ENCODE peak calls at places on chromosomes 5 and 9, in five cellular contexts. T, A, S, X and W are unnamed samples.

GRCh38 chr5:81856948-81857928 is 106.3 kb upstream of the SSBP2 start:
- DNase-seq in T (peak), S (no peak), X (no peak), A (peak), W (no peak)

GRCh38 chr5:158121678-158122077 is 262.7 kb upstream of the CLINT1 start:
- DNase-seq in X (no peak), A (no peak), S (no peak), T (no peak), W (no peak)

GRCh38 chr5:166625210-166625865 is 1666.1 kb upstream of the WWC1 start:
- DNase-seq in A (no peak), S (no peak), T (no peak), X (no peak), W (no peak)

GRCh38 chr5:99724732-99725131 is 795.9 kb upstream of the CHD1 start:
- DNase-seq in X (no peak), A (no peak), S (no peak), T (no peak), W (no peak)

GRCh38 chr9:79263666-79264460 is 307.9 kb upstream of the TLE4 start:
- DNase-seq in X (no peak), T (no peak), S (no peak), A (no peak), W (no peak)

GRCh38 chr9:108048406-108049025 is 558.9 kb upstream of the KLF4 start:
- DNase-seq in A (no peak), X (no peak), T (no peak), S (no peak), W (no peak)

GRCh38 chr5:10652606-10653005 is 88.7 kb downstream of the ANKRD33B start:
- DNase-seq in X (no peak), A (no peak), S (no peak), T (peak), W (no peak)

GRCh38 chr9:88477300-88477751 is 57.7 kb upstream of the NXNL2 start:
- DNase-seq in T (no peak), X (no peak), A (no peak), S (no peak), W (no peak)

GRCh38 chr5:92309336-92309991 is 926.3 kb upstream of the ARRDC3 start:
- DNase-seq in T (no peak), X (no peak), A (no peak), S (peak), W (no peak)

GRCh38 chr9:76321185-76321828 is 72.9 kb downstream of the RFK start:
- DNase-seq in S (peak), A (no peak), X (no peak), T (no peak), W (no peak)

GRCh38 chr5:42656661-42657035 is 100.0 kb upstream of the CCDC152 start:
- DNase-seq in S (no peak), X (no peak), T (no peak), A (no peak), W (no peak)

GRCh38 chr5:97134634-97135033 is 7.8 kb downstream of the LIX1 start:
- DNase-seq in S (no peak), A (peak), X (peak), T (no peak), W (no peak)

GRCh38 chr5:68528877-68529276 is 313.3 kb downstream of the PIK3R1 start:
- DNase-seq in A (no peak), T (no peak), S (no peak), X (no peak), W (no peak)
- H3K27ac ChIP-seq in A (no peak), T (peak), S (no peak), X (no peak), W (no peak)

GRCh38 chr5:60338846-60339245 is 361.1 kb downstream of the DEPDC1B start:
- DNase-seq in A (no peak), S (no peak), X (no peak), T (no peak), W (no peak)

GRCh38 chr5:60340965-60341471 is 358.9 kb downstream of the DEPDC1B start:
- DNase-seq in T (no peak), X (no peak), A (no peak), S (no peak), W (no peak)

GRCh38 chr5:60339691-60340191 is 360.2 kb downstream of the DEPDC1B start:
- DNase-seq in X (no peak), T (no peak), S (no peak), A (no peak), W (no peak)

GRCh38 chr5:60343102-60343501 is 356.9 kb downstream of the DEPDC1B start:
- DNase-seq in S (no peak), A (no peak), T (no peak), X (no peak), W (no peak)

GRCh38 chr5:60340326-60340725 is 359.6 kb downstream of the DEPDC1B start:
- DNase-seq in A (no peak), S (no peak), X (no peak), T (no peak), W (no peak)
- H3K27ac ChIP-seq in A (no peak), S (no peak), X (no peak), T (no peak), W (no peak)

GRCh38 chr5:80754900-80755299 is 100.1 kb upstream of the DHFR start:
- DNase-seq in S (no peak), X (peak), A (no peak), T (no peak), W (no peak)

GRCh38 chr5:80755634-80756033 is 100.9 kb upstream of the DHFR start:
- DNase-seq in S (no peak), T (no peak), A (no peak), X (no peak), W (no peak)

GRCh38 chr5:80753712-80754111 is 98.9 kb upstream of the DHFR start:
- DNase-seq in S (no peak), X (no peak), T (no peak), A (no peak), W (no peak)

GRCh38 chr5:80757290-80757689 is 102.5 kb upstream of the DHFR start:
- DNase-seq in S (no peak), X (no peak), T (no peak), A (no peak), W (no peak)

DNA sequence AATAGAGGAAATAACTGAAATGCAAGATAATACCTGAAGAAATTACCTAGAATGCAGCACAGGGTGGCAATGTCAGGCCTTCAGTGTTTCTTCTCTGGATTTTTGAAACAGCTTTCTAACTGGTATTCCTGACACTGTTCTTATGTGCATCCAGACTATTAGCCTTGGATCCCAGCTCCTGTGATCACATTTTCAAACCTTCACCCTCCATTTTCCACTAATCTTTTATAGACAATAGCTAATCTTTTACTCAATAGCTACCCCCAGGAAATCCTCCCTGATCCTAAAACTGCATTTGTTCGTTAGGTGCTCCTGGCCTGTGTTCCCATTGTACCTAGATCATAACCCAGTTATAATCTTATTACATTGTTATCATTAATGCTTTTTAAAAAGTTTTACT is 101.5 kb upstream of the DHFR start:
- DNase-seq in X (no peak), S (no peak), A (no peak), T (no peak), W (no peak)
- H3K27ac ChIP-seq in X (no peak), S (no peak), A (no peak), T (no peak), W (no peak)

DNA sequence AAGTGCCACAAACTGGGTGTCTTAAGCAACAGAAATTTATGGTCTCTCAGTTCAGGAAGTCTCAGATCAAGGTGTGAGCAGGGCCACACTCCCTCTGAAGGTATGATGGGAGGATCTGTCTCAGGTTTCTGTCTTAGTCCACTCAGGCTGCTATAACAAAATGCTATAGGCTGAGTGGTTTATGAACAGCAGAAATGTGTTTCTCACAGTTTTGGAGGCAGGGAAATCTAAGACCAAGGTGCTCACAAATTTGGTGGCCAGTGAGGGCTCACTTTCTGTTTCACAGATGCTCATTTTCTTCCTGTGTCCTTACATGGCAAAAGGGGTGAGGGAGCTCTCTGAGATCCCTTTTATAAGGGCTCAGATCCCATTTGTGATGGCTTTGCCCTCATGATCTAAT is 281.4 kb downstream of the CWC27 start:
- DNase-seq in A (no peak), T (no peak), S (no peak), X (no peak), W (no peak)
- H3K27ac ChIP-seq in A (no peak), T (no peak), S (no peak), X (no peak), W (no peak)

GRCh38 chr5:113058706-113059226 is 82.2 kb downstream of the DCP2 start:
- DNase-seq in S (no peak), X (no peak), T (no peak), A (no peak), W (no peak)

GRCh38 chr5:113054899-113055298 is 78.3 kb downstream of the DCP2 start:
- DNase-seq in X (no peak), S (no peak), T (no peak), A (peak), W (no peak)

GRCh38 chr5:113058269-113058668 is 81.7 kb downstream of the DCP2 start:
- DNase-seq in T (no peak), X (no peak), A (peak), S (no peak), W (no peak)

GRCh38 chr5:113057437-113058052 is 80.9 kb downstream of the DCP2 start:
- DNase-seq in A (peak), X (no peak), T (no peak), S (no peak), W (no peak)

DNA sequence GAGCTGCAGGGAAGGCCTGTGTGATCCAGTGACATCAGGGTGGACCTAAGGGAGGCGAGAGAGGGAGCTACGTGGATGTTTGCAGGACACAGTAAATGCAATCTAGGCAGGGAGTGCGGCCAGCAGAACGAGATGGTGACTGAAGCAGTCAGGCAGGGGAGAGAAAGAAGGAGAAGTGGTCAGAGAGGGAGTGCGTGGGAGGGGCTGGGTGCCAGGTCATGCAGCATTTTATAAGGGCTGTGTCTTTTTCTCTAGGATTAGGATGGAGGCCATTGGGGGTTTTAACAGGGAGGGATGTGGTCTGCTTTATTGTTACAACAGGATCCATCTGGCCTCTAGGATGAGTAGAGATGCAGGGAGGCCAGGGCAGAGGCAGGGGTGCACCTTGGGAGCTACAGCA is 80.4 kb downstream of the DCP2 start:
- DNase-seq in A (peak), T (no peak), S (no peak), X (no peak), W (no peak)
- H3K27ac ChIP-seq in A (no peak), T (no peak), S (no peak), X (no peak), W (no peak)

GRCh38 chr9:127004946-127005769 is 90.6 kb downstream of the RALGPS1 start:
- DNase-seq in S (no peak), X (no peak), T (no peak), A (no peak), W (no peak)
- H3K27ac ChIP-seq in S (no peak), X (no peak), T (no peak), A (no peak), W (no peak)

GRCh38 chr9:89749500-89750116 is 144.8 kb downstream of the GADD45G start:
- DNase-seq in T (no peak), X (no peak), A (no peak), S (no peak), W (no peak)

GRCh38 chr9:89751081-89751855 is 146.5 kb downstream of the GADD45G start:
- DNase-seq in S (no peak), T (no peak), A (no peak), X (no peak), W (no peak)

GRCh38 chr9:89748020-89748670 is 143.3 kb downstream of the GADD45G start:
- DNase-seq in A (no peak), S (no peak), T (no peak), X (no peak), W (no peak)

GRCh38 chr9:89748831-89749499 is 144.2 kb downstream of the GADD45G start:
- DNase-seq in A (no peak), X (no peak), T (no peak), S (no peak), W (no peak)

GRCh38 chr9:89750117-89750551 is 145.3 kb downstream of the GADD45G start:
- DNase-seq in T (no peak), A (peak), S (no peak), X (peak), W (no peak)
- H3K27ac ChIP-seq in T (no peak), A (no peak), S (no peak), X (no peak), W (no peak)

DNA sequence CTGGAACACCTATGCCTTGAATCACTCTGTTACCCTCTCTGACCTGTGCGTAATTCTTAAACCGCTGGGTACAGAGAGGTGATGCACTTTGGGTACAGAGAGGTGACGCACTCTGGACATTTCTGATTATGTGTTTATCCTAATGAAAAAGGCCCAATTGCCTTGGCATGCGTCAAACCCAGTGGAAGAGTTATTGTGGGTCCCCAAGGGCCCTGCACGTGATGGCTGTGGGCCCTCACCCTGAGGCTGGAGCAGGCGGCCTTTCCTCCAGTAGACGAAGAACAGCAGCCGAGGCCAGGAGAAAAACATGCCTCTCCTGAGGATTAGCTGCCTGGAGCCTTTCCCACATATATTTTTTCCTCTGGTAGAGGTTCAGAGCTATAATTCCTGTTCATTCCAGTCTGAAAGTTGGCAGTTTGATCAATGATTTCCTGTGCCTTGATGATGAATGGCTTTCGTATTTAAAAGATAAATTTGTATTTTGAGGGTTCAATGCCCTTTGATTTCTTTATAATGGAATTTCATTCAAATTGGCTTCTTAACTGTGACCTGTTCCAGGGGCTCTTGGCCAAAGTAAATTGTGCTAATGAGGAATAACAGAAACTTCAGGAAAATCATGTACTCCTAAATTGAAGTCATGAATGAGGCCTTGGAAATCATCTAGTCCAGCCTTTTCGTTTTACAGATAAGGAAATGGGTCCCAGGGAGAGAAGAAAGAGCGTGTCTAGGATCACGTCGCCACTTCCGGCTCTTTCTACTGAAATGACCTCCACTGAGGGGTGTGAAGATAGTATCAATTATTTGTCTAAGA is 22.8 kb downstream of the ACER2 start:
- DNase-seq in A (no peak), X (no peak), S (no peak), T (no peak), W (no peak)
- H3K27ac ChIP-seq in A (no peak), X (no peak), S (no peak), T (peak), W (no peak)

GRCh38 chr9:4603830-4604229 is 58.3 kb upstream of the PLPP6 start:
- DNase-seq in A (no peak), T (no peak), X (no peak), S (no peak), W (no peak)

GRCh38 chr9:4594994-4595393 is 67.1 kb upstream of the PLPP6 start:
- DNase-seq in S (no peak), A (no peak), X (no peak), T (no peak), W (no peak)

GRCh38 chr9:4604678-4605095 is 57.4 kb upstream of the PLPP6 start:
- DNase-seq in S (peak), A (peak), X (peak), T (no peak), W (no peak)

GRCh38 chr9:4596165-4596922 is 65.8 kb upstream of the PLPP6 start:
- DNase-seq in T (no peak), X (no peak), S (no peak), A (no peak), W (no peak)

GRCh38 chr9:4600363-4600762 is 61.7 kb upstream of the PLPP6 start:
- DNase-seq in X (no peak), A (no peak), T (no peak), S (no peak), W (no peak)
- H3K27ac ChIP-seq in X (no peak), A (no peak), T (no peak), S (no peak), W (no peak)

DNA sequence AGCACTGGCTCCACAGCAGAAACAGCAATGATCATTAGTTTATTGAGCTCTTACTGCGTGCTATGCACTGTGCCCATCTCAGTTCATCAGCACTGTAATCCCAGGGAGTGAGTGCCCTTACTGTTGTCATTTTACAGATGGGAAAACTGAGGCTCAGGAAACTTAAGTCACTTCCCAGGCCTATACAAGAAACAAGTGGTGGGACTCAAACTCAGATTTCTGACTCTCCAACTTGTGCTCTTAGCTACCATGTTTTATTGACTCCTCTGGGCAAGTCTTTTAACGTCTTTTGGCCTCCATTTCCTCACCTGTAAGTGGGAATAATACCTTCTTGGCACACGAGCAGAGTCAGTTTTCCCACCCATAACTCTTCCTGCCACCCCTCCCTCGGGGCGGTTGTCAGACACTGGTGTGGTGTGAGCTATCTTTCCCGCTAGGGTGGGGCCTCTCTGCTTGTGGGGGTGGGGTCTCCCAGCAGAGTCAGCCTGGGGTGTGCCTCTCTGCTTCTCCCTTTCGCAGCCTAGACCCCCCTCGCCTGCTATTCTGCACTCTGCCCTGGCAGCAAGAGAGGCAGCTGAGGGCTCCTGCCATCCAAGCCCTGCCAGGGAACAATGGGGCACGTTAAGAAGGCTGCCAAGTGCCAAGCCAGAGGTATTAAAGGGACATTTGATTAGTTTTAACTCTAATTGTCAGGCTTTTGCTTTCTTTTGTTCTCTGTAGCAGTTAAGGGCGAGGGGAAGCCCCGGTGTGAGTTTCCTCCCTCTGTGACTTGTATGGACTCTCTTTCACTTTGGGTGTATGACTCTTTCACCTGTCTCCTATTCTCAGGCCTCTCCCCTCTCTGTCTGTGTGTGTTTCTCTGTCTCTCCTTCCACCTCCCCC is 12.1 kb downstream of the GALNT10 start:
- DNase-seq in T (no peak), X (no peak), A (no peak), S (no peak), W (no peak)
- H3K27ac ChIP-seq in T (no peak), X (no peak), A (no peak), S (peak), W (no peak)